ENCODE peak calls at places on chromosomes 1 and 21, in eight cellular contexts. D is GM06990, U is testis, P is PC-9, K is progenitor cell of endocrine pancreas, J is heart left ventricle, C is cardiac fibroblast, X is AG04450. E is an unnamed sample.

GRCh38 chr1:103459385-103459784 is 66.1 kb upstream of the RNPC3 start:
- DNase-seq in P (no peak), K (no peak), D (no peak), X (no peak), J (no peak), U (no peak), C (peak), E (no peak)

GRCh38 chr1:221725683-221726330 is 16.1 kb downstream of the DUSP10 start:
- DNase-seq in C (peak), D (no peak), U (no peak), X (no peak), P (no peak), K (no peak), J (no peak), E (no peak)

GRCh38 chr1:66426231-66426853 is 107.6 kb upstream of the SGIP1 start:
- DNase-seq in K (no peak), C (no peak), D (no peak), P (no peak), U (no peak), J (no peak), X (no peak), E (no peak)

GRCh38 chr1:82510431-82510830 is 709.7 kb downstream of the ADGRL2 start:
- DNase-seq in X (no peak), P (no peak), U (no peak), J (no peak), D (no peak), K (no peak), C (no peak), E (no peak)

GRCh38 chr21:18369115-18369514 is 34.5 kb downstream of the TMPRSS15 start:
- DNase-seq in J (no peak), X (no peak), K (no peak), U (peak), P (no peak), D (no peak), C (no peak), E (no peak)

GRCh38 chr21:33490991-33491372 is 534 bp downstream of the DNAJC28 start:
- DNase-seq in X (no peak), J (no peak), K (no peak), U (no peak), P (no peak), C (no peak), D (no peak), E (no peak)

GRCh38 chr1:247121382-247121781 is 17.2 kb upstream of the ZNF669 start:
- DNase-seq in K (no peak), X (no peak), D (no peak), C (no peak), U (no peak), P (no peak), J (no peak), E (no peak)

GRCh38 chr1:204376919-204377799 is 17.4 kb upstream of the PLEKHA6 start:
- DNase-seq in X (no peak), D (no peak), J (no peak), K (no peak), U (no peak), C (no peak), P (peak), E (peak)

GRCh38 chr1:77560741-77561140 is 121.7 kb downstream of the ZZZ3 start:
- DNase-seq in K (no peak), X (no peak), U (no peak), D (no peak), J (no peak), P (no peak), C (no peak), E (no peak)

GRCh38 chr1:203166192-203166940 is 9.3 kb downstream of the MYBPH start:
- DNase-seq in C (no peak), P (no peak), D (no peak), U (peak), J (no peak), X (no peak), K (no peak), E (no peak)

GRCh38 chr21:9758888-9759287 is 762.5 kb upstream of the TPTE start:
- DNase-seq in U (peak), C (no peak), K (no peak), D (no peak), X (no peak), P (no peak), J (no peak), E (no peak)

GRCh38 chr21:14826630-14827029 is 238.2 kb downstream of the NRIP1 start:
- DNase-seq in K (no peak), C (no peak), J (no peak), U (no peak), D (peak), P (no peak), X (no peak), E (no peak)

GRCh38 chr1:233440952-233441401 is 113.5 kb downstream of the MAP3K21 start:
- DNase-seq in D (peak), J (no peak), X (no peak), K (peak), P (peak), U (peak), C (peak), E (no peak)

GRCh38 chr1:98049370-98050115 is 128.7 kb upstream of the DPYD start:
- DNase-seq in K (no peak), X (no peak), C (no peak), P (no peak), D (no peak), U (no peak), J (peak), E (no peak)

GRCh38 chr1:237672748-237673147 is 218.0 kb downstream of the ZP4 start:
- DNase-seq in X (no peak), D (no peak), P (no peak), U (no peak), C (no peak), J (no peak), K (no peak), E (no peak)

GRCh38 chr1:175373786-175374623 is 181.4 kb upstream of the KIAA0040 start:
- DNase-seq in K (peak), D (no peak), X (no peak), P (no peak), C (no peak), J (no peak), U (peak), E (no peak)

GRCh38 chr1:99648107-99648506 is 2.2 kb downstream of the PALMD start:
- DNase-seq in D (no peak), K (no peak), J (peak), C (peak), P (no peak), X (no peak), U (peak), E (no peak)

GRCh38 chr1:153547560-153548551 is 1.2 kb downstream of the S100A3 start:
- DNase-seq in U (no peak), P (no peak), C (no peak), X (no peak), J (no peak), D (no peak), K (no peak), E (no peak)

GRCh38 chr1:221418346-221418745 is 323.5 kb downstream of the DUSP10 start:
- DNase-seq in K (no peak), U (no peak), P (no peak), J (no peak), D (no peak), C (peak), X (no peak), E (no peak)

GRCh38 chr1:212647004-212647403 is 38.4 kb downstream of the ATF3 start:
- DNase-seq in K (no peak), C (no peak), X (no peak), D (no peak), P (no peak), J (no peak), U (no peak), E (no peak)

GRCh38 chr21:15444118-15444960 is 285.4 kb upstream of the USP25 start:
- DNase-seq in U (no peak), P (no peak), C (no peak), X (no peak), D (no peak), K (no peak), J (no peak), E (no peak)

GRCh38 chr1:59062743-59063142 is 234.2 kb upstream of the FGGY start:
- DNase-seq in U (peak), C (peak), P (no peak), K (no peak), J (no peak), D (no peak), X (peak), E (no peak)

GRCh38 chr1:15452866-15453571 is 3.5 kb upstream of the CELA2A start:
- DNase-seq in K (no peak), X (no peak), C (no peak), P (no peak), D (no peak), U (no peak), J (peak), E (no peak)

GRCh38 chr1:57848406-57848805 is 424.5 kb upstream of the DAB1 start:
- DNase-seq in U (no peak), J (no peak), C (peak), K (no peak), X (no peak), D (no peak), P (peak), E (peak)

GRCh38 chr1:184299076-184299790 is 87.6 kb upstream of the C1orf21 start:
- DNase-seq in P (no peak), D (no peak), X (peak), J (no peak), K (no peak), C (peak), U (no peak), E (no peak)

GRCh38 chr1:43293896-43294760 is 6.7 kb upstream of the TIE1 start:
- DNase-seq in J (no peak), X (no peak), K (no peak), D (no peak), U (no peak), P (peak), C (peak), E (peak)

GRCh38 chr21:34835526-34835925 is 166.7 kb downstream of the CLIC6 start:
- DNase-seq in X (no peak), P (no peak), K (no peak), U (peak), D (no peak), J (no peak), C (peak), E (no peak)

GRCh38 chr1:39167632-39168209 is 36.8 kb upstream of the MACF1 start:
- DNase-seq in U (no peak), J (no peak), P (peak), D (no peak), C (peak), K (no peak), X (no peak), E (peak)

GRCh38 chr1:91124989-91125417 is 103.2 kb upstream of the ZNF644 start:
- DNase-seq in X (no peak), C (no peak), K (no peak), D (peak), J (no peak), U (no peak), P (no peak), E (no peak)

GRCh38 chr21:31872452-31873274 is at the start of gene HUNK:
- DNase-seq in J (no peak), P (no peak), K (peak), X (no peak), C (peak), U (peak), D (peak), E (no peak)

GRCh38 chr1:186643600-186643999 is 36.6 kb downstream of the PTGS2 start:
- DNase-seq in X (no peak), J (no peak), D (no peak), P (no peak), C (peak), K (no peak), U (no peak), E (no peak)

GRCh38 chr21:14114251-14114650 is 96.5 kb downstream of the LIPI start:
- DNase-seq in J (no peak), K (no peak), C (no peak), X (no peak), D (no peak), U (no peak), P (peak), E (no peak)

GRCh38 chr1:183277821-183278735 is 92.0 kb downstream of the LAMC2 start:
- DNase-seq in U (no peak), J (no peak), K (no peak), D (no peak), X (no peak), C (peak), P (no peak), E (no peak)

GRCh38 chr1:1231400-1232223 is at the start of gene SDF4:
- DNase-seq in D (peak), P (peak), J (peak), U (peak), X (peak), K (peak), C (peak), E (peak)
- TF ChIP-seq CTCF in D (no peak), P (no peak), J (no peak), U (no peak), X (no peak), K (no peak), C (no peak), E (no peak)

GRCh38 chr1:229371624-229372023 is 28.8 kb upstream of the CCSAP start:
- DNase-seq in C (no peak), K (no peak), D (no peak), P (no peak), J (no peak), X (no peak), U (no peak), E (no peak)
- TF ChIP-seq CTCF in C (no peak), K (no peak), D (no peak), P (no peak), J (no peak), X (no peak), U (no peak), E (no peak)

GRCh38 chr1:41483960-41484844 is at the start of gene EDN2:
- DNase-seq in J (peak), U (peak), X (no peak), C (no peak), P (no peak), K (no peak), D (no peak), E (no peak)
- TF ChIP-seq CTCF in J (peak), U (no peak), X (peak), C (peak), P (peak), K (peak), D (peak), E (peak)

GRCh38 chr1:217630711-217631591 is at the start of the genes GPATCH2 and SPATA17:
- DNase-seq in J (peak), C (peak), P (peak), U (peak), X (peak), D (peak), K (peak), E (peak)
- TF ChIP-seq CTCF in J (peak), C (peak), P (no peak), U (no peak), X (peak), D (no peak), K (peak), E (peak)

GRCh38 chr21:25421327-25422028 is 185.8 kb downstream of the MRPL39 start:
- DNase-seq in C (peak), D (peak), U (peak), J (no peak), P (no peak), K (no peak), X (peak), E (peak)
- TF ChIP-seq CTCF in C (peak), D (peak), U (no peak), J (peak), P (no peak), K (peak), X (peak), E (peak)

GRCh38 chr1:211517006-211517405 is 25.0 kb upstream of the RD3 start:
- DNase-seq in P (peak), U (no peak), D (no peak), K (no peak), J (no peak), X (no peak), C (no peak), E (no peak)
- TF ChIP-seq CTCF in P (peak), U (no peak), D (peak), K (peak), J (no peak), X (no peak), C (no peak), E (no peak)

GRCh38 chr1:64242895-64243756 is 39.7 kb downstream of the UBE2U start:
- DNase-seq in U (no peak), P (no peak), J (no peak), X (no peak), D (no peak), C (peak), K (no peak), E (no peak)

GRCh38 chr1:64241069-64241468 is 37.6 kb downstream of the UBE2U start:
- DNase-seq in C (no peak), X (no peak), J (no peak), K (no peak), D (no peak), U (no peak), P (no peak), E (no peak)

GRCh38 chr1:64236584-64236983 is 33.2 kb downstream of the UBE2U start:
- DNase-seq in P (no peak), X (no peak), D (no peak), K (no peak), C (no peak), U (no peak), J (no peak), E (no peak)

GRCh38 chr1:64243757-64244080 is 40.3 kb downstream of the UBE2U start:
- DNase-seq in C (no peak), P (no peak), X (no peak), J (no peak), D (no peak), U (no peak), K (no peak), E (no peak)

DNA sequence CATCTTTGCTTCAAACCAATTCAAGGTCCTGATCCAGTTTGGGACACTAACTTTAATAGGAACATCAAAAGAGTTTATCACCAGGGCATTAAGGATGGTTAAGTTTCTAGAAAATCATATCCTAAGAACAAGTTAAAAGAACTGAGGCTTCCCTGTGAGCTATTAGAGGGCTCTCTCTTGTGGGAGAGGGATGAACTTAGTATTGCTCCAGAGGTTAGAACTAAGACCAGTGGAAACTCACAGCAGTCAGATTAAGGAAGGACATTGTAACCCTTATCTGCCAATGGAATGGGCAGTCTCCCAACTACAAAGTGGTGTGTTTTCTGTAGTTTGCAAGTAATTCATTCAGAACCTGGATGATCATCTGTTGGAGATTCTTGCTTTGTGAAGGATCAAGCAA is 36.8 kb downstream of the UBE2U start:
- DNase-seq in D (no peak), P (no peak), K (no peak), X (no peak), U (no peak), C (peak), J (no peak), E (no peak)
- TF ChIP-seq CTCF in D (no peak), P (no peak), K (no peak), X (peak), U (no peak), C (no peak), J (no peak), E (no peak)

GRCh38 chr1:224182866-224183590 is at the start of gene DEGS1:
- DNase-seq in J (peak), U (peak), K (peak), C (peak), X (no peak), P (peak), D (peak), E (no peak)

GRCh38 chr1:224181453-224181810 is 1.6 kb upstream of the DEGS1 start:
- DNase-seq in X (no peak), J (no peak), P (no peak), D (no peak), C (no peak), U (no peak), K (no peak), E (no peak)

GRCh38 chr1:224182057-224182865 is 779 bp upstream of the DEGS1 start:
- DNase-seq in K (no peak), X (no peak), D (no peak), C (no peak), J (no peak), P (peak), U (no peak), E (peak)

GRCh38 chr1:224185208-224185607 is 2.2 kb downstream of the DEGS1 start:
- DNase-seq in U (no peak), K (no peak), C (no peak), J (no peak), D (no peak), X (no peak), P (no peak), E (no peak)

GRCh38 chr1:224183591-224184312 is 712 bp downstream of the DEGS1 start:
- DNase-seq in C (peak), D (peak), X (no peak), U (peak), P (peak), J (peak), K (peak), E (no peak)
- TF ChIP-seq CTCF in C (no peak), D (peak), X (no peak), U (no peak), P (no peak), J (no peak), K (no peak), E (no peak)

DNA sequence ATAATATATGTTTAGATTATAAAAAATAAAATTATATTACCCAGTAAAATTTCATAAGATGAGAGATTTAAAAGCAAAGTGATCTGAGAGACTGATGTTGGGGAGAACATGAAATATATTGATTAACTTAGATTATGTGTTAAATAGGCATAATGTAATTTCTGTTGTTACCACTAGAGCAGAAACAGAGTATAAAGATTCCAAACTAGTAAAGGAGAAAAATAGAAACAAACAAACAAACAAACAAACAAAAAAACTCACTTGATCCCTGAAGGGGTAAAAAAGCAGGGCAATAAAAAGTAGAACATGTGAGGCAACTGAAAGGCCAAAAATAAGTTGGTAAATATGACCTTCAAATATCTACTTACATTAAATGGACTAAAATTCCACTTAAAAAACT is 640.4 kb upstream of the RGS18 start:
- DNase-seq in D (no peak), X (no peak), K (no peak), U (no peak), P (no peak), C (no peak), J (no peak), E (no peak)
- TF ChIP-seq CTCF in D (no peak), X (no peak), K (peak), U (no peak), P (no peak), C (no peak), J (no peak), E (no peak)

DNA sequence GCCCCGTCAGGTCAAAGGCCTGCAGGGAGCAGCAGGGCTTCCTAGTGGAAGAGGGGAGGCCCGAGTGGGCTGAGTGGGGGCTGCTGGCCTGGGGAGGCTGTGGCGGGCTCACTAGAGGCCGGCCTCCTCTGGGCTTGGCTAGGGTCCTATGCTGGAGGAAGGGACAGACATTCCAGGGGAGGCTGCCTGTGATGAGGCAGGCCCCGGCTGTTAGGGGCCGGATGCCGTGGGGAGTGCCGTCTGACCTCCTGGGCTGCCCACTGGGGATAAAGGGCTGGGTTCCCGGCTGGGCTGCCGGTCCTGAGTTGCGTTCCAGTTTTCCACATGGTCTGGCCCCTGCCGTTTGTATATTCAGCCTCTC is 21.1 kb downstream of the PRXL2B start:
- DNase-seq in X (no peak), D (no peak), U (peak), J (peak), P (no peak), C (no peak), K (no peak), E (no peak)
- TF ChIP-seq CTCF in X (no peak), D (no peak), U (no peak), J (no peak), P (no peak), C (no peak), K (no peak), E (no peak)

E was measured in epithelial cell of proximal tubule.